ENCODE peak calls at places on chromosomes 1 and 21, in ten cellular contexts. One of them, this sample, is unnamed.

GRCh38 chr1:17520041-17520440 is 19.5 kb upstream of the ARHGEF10L start:
- DNase-seq in small intestine: peak; percentile 83
- DNase-seq in heart right ventricle: no peak
- DNase-seq in upper lobe of right lung: peak; percentile 67
- DNase-seq in ovary: no peak
- DNase-seq in suprapubic skin: no peak
- DNase-seq in mammary epithelial cell: peak; percentile 90
- DNase-seq in body of pancreas: peak; percentile 64
- DNase-seq in cardiac muscle cell: no peak
- DNase-seq in naive thymus-derived CD4-positive, alpha-beta T cell: no peak
- DNase-seq in this sample: peak; percentile 93

GRCh38 chr1:84683508-84683907 is 6.8 kb downstream of the SSX2IP start:
- DNase-seq in cardiac muscle cell: no peak
- DNase-seq in body of pancreas: no peak
- DNase-seq in upper lobe of right lung: no peak
- DNase-seq in heart right ventricle: no peak
- DNase-seq in naive thymus-derived CD4-positive, alpha-beta T cell: no peak
- DNase-seq in mammary epithelial cell: no peak
- DNase-seq in small intestine: no peak
- DNase-seq in ovary: no peak
- DNase-seq in suprapubic skin: no peak
- DNase-seq in this sample: no peak

GRCh38 chr1:60342569-60342968 is 269.0 kb upstream of the C1orf87 start:
- DNase-seq in body of pancreas: no peak
- DNase-seq in small intestine: no peak
- DNase-seq in heart right ventricle: no peak
- DNase-seq in naive thymus-derived CD4-positive, alpha-beta T cell: no peak
- DNase-seq in mammary epithelial cell: no peak
- DNase-seq in ovary: no peak
- DNase-seq in suprapubic skin: no peak
- DNase-seq in cardiac muscle cell: no peak
- DNase-seq in upper lobe of right lung: no peak
- DNase-seq in this sample: no peak

GRCh38 chr1:25808481-25809244 is 8.7 kb downstream of the SELENON start:
- DNase-seq in upper lobe of right lung: no peak
- DNase-seq in ovary: no peak
- DNase-seq in heart right ventricle: no peak
- DNase-seq in suprapubic skin: no peak
- DNase-seq in mammary epithelial cell: no peak
- DNase-seq in cardiac muscle cell: no peak
- DNase-seq in body of pancreas: no peak
- DNase-seq in small intestine: no peak
- DNase-seq in naive thymus-derived CD4-positive, alpha-beta T cell: no peak
- DNase-seq in this sample: peak; percentile 74

GRCh38 chr1:7587726-7588456 is 183.2 kb upstream of the VAMP3 start:
- DNase-seq in suprapubic skin: peak; percentile 44
- DNase-seq in mammary epithelial cell: no peak
- DNase-seq in ovary: no peak
- DNase-seq in upper lobe of right lung: peak; percentile 43
- DNase-seq in naive thymus-derived CD4-positive, alpha-beta T cell: no peak
- DNase-seq in small intestine: no peak
- DNase-seq in heart right ventricle: no peak
- DNase-seq in cardiac muscle cell: no peak
- DNase-seq in body of pancreas: no peak
- DNase-seq in this sample: peak; percentile 58

GRCh38 chr1:67586596-67586995 is 98.4 kb upstream of the GADD45A start:
- DNase-seq in mammary epithelial cell: no peak
- DNase-seq in cardiac muscle cell: peak; percentile 58
- DNase-seq in ovary: peak; percentile 34
- DNase-seq in suprapubic skin: no peak
- DNase-seq in heart right ventricle: no peak
- DNase-seq in body of pancreas: no peak
- DNase-seq in small intestine: no peak
- DNase-seq in upper lobe of right lung: no peak
- DNase-seq in naive thymus-derived CD4-positive, alpha-beta T cell: no peak
- DNase-seq in this sample: no peak

GRCh38 chr1:177800386-177801058 is 169.3 kb downstream of the SEC16B start:
- DNase-seq in heart right ventricle: no peak
- DNase-seq in suprapubic skin: no peak
- DNase-seq in small intestine: no peak
- DNase-seq in body of pancreas: no peak
- DNase-seq in mammary epithelial cell: peak; percentile 86
- DNase-seq in cardiac muscle cell: no peak
- DNase-seq in upper lobe of right lung: no peak
- DNase-seq in naive thymus-derived CD4-positive, alpha-beta T cell: no peak
- DNase-seq in ovary: no peak
- DNase-seq in this sample: no peak

GRCh38 chr21:15219866-15220265 is 155.1 kb upstream of the NRIP1 start:
- DNase-seq in upper lobe of right lung: no peak
- DNase-seq in heart right ventricle: no peak
- DNase-seq in small intestine: no peak
- DNase-seq in suprapubic skin: no peak
- DNase-seq in body of pancreas: no peak
- DNase-seq in ovary: no peak
- DNase-seq in cardiac muscle cell: no peak
- DNase-seq in mammary epithelial cell: no peak
- DNase-seq in naive thymus-derived CD4-positive, alpha-beta T cell: no peak
- DNase-seq in this sample: no peak

GRCh38 chr1:196105901-196106300 is 502.3 kb downstream of the KCNT2 start:
- DNase-seq in upper lobe of right lung: no peak
- DNase-seq in naive thymus-derived CD4-positive, alpha-beta T cell: no peak
- DNase-seq in suprapubic skin: no peak
- DNase-seq in heart right ventricle: no peak
- DNase-seq in mammary epithelial cell: peak; percentile 16
- DNase-seq in body of pancreas: no peak
- DNase-seq in cardiac muscle cell: no peak
- DNase-seq in small intestine: no peak
- DNase-seq in ovary: no peak
- DNase-seq in this sample: no peak

GRCh38 chr1:69088556-69088955 is 479.2 kb upstream of the LRRC7 start:
- DNase-seq in naive thymus-derived CD4-positive, alpha-beta T cell: no peak
- DNase-seq in body of pancreas: no peak
- DNase-seq in heart right ventricle: no peak
- DNase-seq in cardiac muscle cell: no peak
- DNase-seq in ovary: no peak
- DNase-seq in small intestine: no peak
- DNase-seq in suprapubic skin: no peak
- DNase-seq in upper lobe of right lung: no peak
- DNase-seq in mammary epithelial cell: no peak
- DNase-seq in this sample: no peak

GRCh38 chr1:41643422-41643821 is 158.9 kb upstream of the EDN2 start:
- DNase-seq in heart right ventricle: no peak
- DNase-seq in ovary: no peak
- DNase-seq in mammary epithelial cell: no peak
- DNase-seq in cardiac muscle cell: no peak
- DNase-seq in body of pancreas: no peak
- DNase-seq in suprapubic skin: no peak
- DNase-seq in upper lobe of right lung: peak; percentile 13
- DNase-seq in naive thymus-derived CD4-positive, alpha-beta T cell: no peak
- DNase-seq in small intestine: no peak
- DNase-seq in this sample: no peak

GRCh38 chr1:162997499-162998285 is 71.5 kb upstream of the RGS4 start:
- DNase-seq in small intestine: no peak
- DNase-seq in heart right ventricle: no peak
- DNase-seq in upper lobe of right lung: no peak
- DNase-seq in suprapubic skin: no peak
- DNase-seq in naive thymus-derived CD4-positive, alpha-beta T cell: no peak
- DNase-seq in cardiac muscle cell: no peak
- DNase-seq in mammary epithelial cell: no peak
- DNase-seq in ovary: no peak
- DNase-seq in body of pancreas: no peak
- DNase-seq in this sample: no peak

GRCh38 chr1:220410681-220411080 is 117.3 kb upstream of the MARK1 start:
- DNase-seq in suprapubic skin: no peak
- DNase-seq in upper lobe of right lung: no peak
- DNase-seq in ovary: no peak
- DNase-seq in small intestine: no peak
- DNase-seq in heart right ventricle: no peak
- DNase-seq in naive thymus-derived CD4-positive, alpha-beta T cell: no peak
- DNase-seq in body of pancreas: no peak
- DNase-seq in mammary epithelial cell: peak; percentile 30
- DNase-seq in cardiac muscle cell: peak; percentile 11
- DNase-seq in this sample: no peak

GRCh38 chr1:220407101-220407683 is 120.7 kb upstream of the MARK1 start:
- DNase-seq in mammary epithelial cell: no peak
- DNase-seq in ovary: no peak
- DNase-seq in cardiac muscle cell: no peak
- DNase-seq in upper lobe of right lung: no peak
- DNase-seq in body of pancreas: no peak
- DNase-seq in heart right ventricle: no peak
- DNase-seq in suprapubic skin: no peak
- DNase-seq in small intestine: peak; percentile 40
- DNase-seq in naive thymus-derived CD4-positive, alpha-beta T cell: no peak
- DNase-seq in this sample: no peak

DNA sequence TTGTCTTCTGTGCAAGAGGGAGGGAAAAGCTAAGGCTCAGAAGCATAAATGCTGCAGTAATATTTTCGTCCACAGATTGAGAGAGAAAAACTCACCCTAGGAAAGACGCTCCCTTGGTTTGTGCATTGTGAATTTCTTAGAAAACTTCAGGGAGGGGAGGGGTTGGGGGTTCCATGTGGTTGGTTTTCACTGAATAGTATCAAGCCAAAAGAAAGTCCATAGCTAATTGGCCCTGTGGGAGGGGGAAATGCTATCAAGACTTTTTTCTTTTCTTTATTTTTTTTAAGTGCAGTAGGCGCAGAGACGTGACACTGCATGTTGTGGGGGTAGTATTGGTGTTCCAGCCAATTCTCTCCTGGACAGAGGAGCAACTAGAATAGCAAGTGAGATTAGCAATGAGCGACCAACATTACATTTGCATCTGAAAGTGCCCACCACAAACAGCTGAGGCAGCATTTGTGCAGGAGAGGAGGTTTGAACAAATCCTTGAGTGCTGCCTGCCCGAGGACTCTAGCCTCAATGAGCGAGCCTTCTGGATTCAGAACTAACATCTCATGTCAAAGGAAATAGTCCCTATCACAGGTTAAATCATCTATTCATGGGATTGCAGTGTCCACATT is 118.1 kb upstream of the MARK1 start:
- DNase-seq in heart right ventricle: no peak
- DNase-seq in suprapubic skin: no peak
- DNase-seq in cardiac muscle cell: no peak
- DNase-seq in small intestine: no peak
- DNase-seq in mammary epithelial cell: no peak
- DNase-seq in ovary: no peak
- DNase-seq in body of pancreas: no peak
- DNase-seq in upper lobe of right lung: no peak
- DNase-seq in naive thymus-derived CD4-positive, alpha-beta T cell: no peak
- DNase-seq in this sample: no peak
- H3K9me3 ChIP-seq in heart right ventricle: no peaks in the 10 kb centered on the region
- H3K9me3 ChIP-seq in suprapubic skin: no peaks in the 10 kb centered on the region
- H3K9me3 ChIP-seq in cardiac muscle cell: no peaks in the 10 kb centered on the region
- H3K9me3 ChIP-seq in small intestine: no peaks in the 10 kb centered on the region
- H3K9me3 ChIP-seq in mammary epithelial cell: no peaks in the 10 kb centered on the region
- H3K9me3 ChIP-seq in ovary: no peaks in the 10 kb centered on the region
- H3K9me3 ChIP-seq in body of pancreas: no peaks in the 10 kb centered on the region
- H3K9me3 ChIP-seq in upper lobe of right lung: no peaks in the 10 kb centered on the region
- H3K9me3 ChIP-seq in naive thymus-derived CD4-positive, alpha-beta T cell: no peaks in the 10 kb centered on the region
- H3K9me3 ChIP-seq in this sample: no peaks in the 10 kb centered on the region

DNA sequence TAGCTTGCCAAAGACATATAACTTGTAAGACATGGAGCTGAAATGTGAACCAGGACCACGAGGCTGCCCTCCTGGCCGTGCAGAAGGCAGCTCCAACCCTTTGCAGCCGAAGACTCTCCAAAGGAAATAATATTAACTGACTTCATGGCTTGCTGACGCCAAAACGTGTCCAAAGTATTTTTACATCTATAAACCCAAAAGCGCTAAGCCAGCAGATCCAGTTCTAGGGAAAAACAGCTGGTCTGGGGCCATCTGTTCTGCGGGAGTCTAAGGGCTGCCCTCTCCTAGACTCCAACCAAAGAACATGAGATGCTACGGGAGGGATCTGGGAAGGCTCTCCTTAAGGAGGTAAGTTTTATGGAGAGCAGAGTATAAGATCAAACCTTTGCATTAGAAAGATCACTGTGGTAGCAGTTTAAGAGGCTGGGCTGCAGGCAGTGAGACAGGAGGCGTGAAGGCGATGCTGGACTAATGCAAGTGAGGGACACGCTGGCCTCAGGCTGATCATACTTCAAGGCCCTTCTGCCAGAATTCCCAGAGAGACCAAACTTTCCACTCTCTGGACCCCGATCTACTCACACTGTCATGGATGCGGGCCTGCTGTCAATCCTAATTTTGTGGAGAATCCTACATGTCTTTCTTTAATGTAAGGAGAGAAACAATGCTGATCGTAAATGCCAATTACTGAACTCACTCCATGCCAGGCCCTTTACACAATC is 1.2 kb downstream of the TMEM53 start:
- DNase-seq in body of pancreas: no peak
- DNase-seq in small intestine: no peak
- DNase-seq in cardiac muscle cell: no peak
- DNase-seq in suprapubic skin: no peak
- DNase-seq in ovary: no peak
- DNase-seq in naive thymus-derived CD4-positive, alpha-beta T cell: no peak
- DNase-seq in upper lobe of right lung: peak; percentile 28
- DNase-seq in heart right ventricle: no peak
- DNase-seq in mammary epithelial cell: no peak
- DNase-seq in this sample: peak; percentile 54
- H3K27ac ChIP-seq in body of pancreas: peak overlapping the region; percentile 98
- H3K27ac ChIP-seq in small intestine: peak overlapping the region; percentile 69
- H3K27ac ChIP-seq in cardiac muscle cell: peak overlapping the region; percentile 89
- H3K27ac ChIP-seq in suprapubic skin: peak overlapping the region; percentile 97
- H3K27ac ChIP-seq in ovary: peak overlapping the region; percentile 82
- H3K27ac ChIP-seq in naive thymus-derived CD4-positive, alpha-beta T cell: peak overlapping the region; percentile 76
- H3K27ac ChIP-seq in upper lobe of right lung: peak overlapping the region; percentile 97
- H3K27ac ChIP-seq in heart right ventricle: peak overlapping the region; percentile 96
- H3K27ac ChIP-seq in mammary epithelial cell: peak overlapping the region; percentile 53
- H3K27ac ChIP-seq in this sample: peak overlapping the region; percentile 99

GRCh38 chr1:19321071-19321470 is 8.9 kb downstream of the SLC66A1 start:
- DNase-seq in ovary: no peak
- DNase-seq in suprapubic skin: no peak
- DNase-seq in naive thymus-derived CD4-positive, alpha-beta T cell: no peak
- DNase-seq in mammary epithelial cell: no peak
- DNase-seq in small intestine: no peak
- DNase-seq in upper lobe of right lung: no peak
- DNase-seq in body of pancreas: no peak
- DNase-seq in cardiac muscle cell: no peak
- DNase-seq in heart right ventricle: no peak
- DNase-seq in this sample: no peak
- H3K9me3 ChIP-seq in ovary: no peaks in the 10 kb centered on the region
- H3K9me3 ChIP-seq in suprapubic skin: no peaks in the 10 kb centered on the region
- H3K9me3 ChIP-seq in naive thymus-derived CD4-positive, alpha-beta T cell: no peaks in the 10 kb centered on the region
- H3K9me3 ChIP-seq in mammary epithelial cell: no peaks in the 10 kb centered on the region
- H3K9me3 ChIP-seq in small intestine: no peaks in the 10 kb centered on the region
- H3K9me3 ChIP-seq in upper lobe of right lung: no peaks in the 10 kb centered on the region
- H3K9me3 ChIP-seq in body of pancreas: no peaks in the 10 kb centered on the region
- H3K9me3 ChIP-seq in cardiac muscle cell: no peaks in the 10 kb centered on the region
- H3K9me3 ChIP-seq in heart right ventricle: no peaks in the 10 kb centered on the region
- H3K9me3 ChIP-seq in this sample: no peaks in the 10 kb centered on the region

DNA sequence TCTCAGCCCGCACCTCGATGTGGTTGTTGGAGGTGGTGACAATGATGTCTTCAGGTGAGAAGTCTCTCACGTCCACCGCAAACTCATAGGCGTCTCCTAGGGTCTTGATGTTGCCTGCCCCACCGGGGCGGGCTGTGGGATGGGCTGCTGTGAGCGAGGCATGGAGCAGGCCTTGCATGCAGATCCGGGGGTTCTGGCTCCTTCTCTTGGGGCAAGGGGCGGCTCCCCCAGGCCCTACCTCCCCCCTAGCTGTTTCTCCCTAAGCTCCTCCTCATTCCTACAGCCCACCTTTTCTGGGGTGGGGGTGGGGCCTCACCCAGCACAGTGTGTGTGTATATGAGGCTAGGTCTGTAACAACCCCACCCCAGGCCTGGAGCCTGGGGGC is 775 bp downstream of the HSPB7 start:
- DNase-seq in heart right ventricle: no peak
- DNase-seq in cardiac muscle cell: no peak
- DNase-seq in upper lobe of right lung: no peak
- DNase-seq in naive thymus-derived CD4-positive, alpha-beta T cell: no peak
- DNase-seq in body of pancreas: no peak
- DNase-seq in ovary: peak; percentile 28
- DNase-seq in suprapubic skin: no peak
- DNase-seq in small intestine: no peak
- DNase-seq in mammary epithelial cell: no peak
- DNase-seq in this sample: no peak
- H3K27ac ChIP-seq in heart right ventricle: peak overlapping the region; percentile 93
- H3K27ac ChIP-seq in cardiac muscle cell: peak overlapping the region; percentile 100
- H3K27ac ChIP-seq in upper lobe of right lung: peak overlapping the region; percentile 78
- H3K27ac ChIP-seq in naive thymus-derived CD4-positive, alpha-beta T cell: no peak overlapping the region
- H3K27ac ChIP-seq in body of pancreas: peak overlapping the region; percentile 66
- H3K27ac ChIP-seq in ovary: peak overlapping the region; percentile 94
- H3K27ac ChIP-seq in suprapubic skin: peak overlapping the region; percentile 74
- H3K27ac ChIP-seq in small intestine: no peak overlapping the region
- H3K27ac ChIP-seq in mammary epithelial cell: no peak overlapping the region
- H3K27ac ChIP-seq in this sample: peak overlapping the region; percentile 95